ENCODE peak calls at places on chromosomes 4 and X, in four cellular contexts. One of them, this sample, is unnamed.

GRCh38 chr4:8046925-8047541 is 107.4 kb upstream of the AFAP1 start:
- DNase-seq in NCI-H1694 treated with DMSO at 0.1 percent for 48 hours: no peak
- DNase-seq in EH: no peak
- DNase-seq in HT1080: peak; percentile 21
- DNase-seq in this sample: no peak

GRCh38 chrX:1172496-1172895 is 40.0 kb downstream of the CRLF2 start:
- DNase-seq in HT1080: no peak
- DNase-seq in NCI-H1694 treated with DMSO at 0.1 percent for 48 hours: no peak
- DNase-seq in EH: no peak
- DNase-seq in this sample: no peak

GRCh38 chr4:173289351-173289725 is 44.8 kb downstream of the HMGB2 start:
- DNase-seq in NCI-H1694 treated with DMSO at 0.1 percent for 48 hours: no peak
- DNase-seq in HT1080: no peak
- DNase-seq in EH: no peak
- DNase-seq in this sample: no peak

GRCh38 chrX:16444353-16444752 is 205.6 kb upstream of the S100G start:
- DNase-seq in HT1080: peak; percentile 80
- DNase-seq in NCI-H1694 treated with DMSO at 0.1 percent for 48 hours: no peak
- DNase-seq in EH: peak; percentile 64
- DNase-seq in this sample: no peak

GRCh38 chr4:144615182-144615581 is 30.8 kb upstream of the HHIP start:
- DNase-seq in EH: peak; percentile 46
- DNase-seq in NCI-H1694 treated with DMSO at 0.1 percent for 48 hours: no peak
- DNase-seq in HT1080: peak; percentile 56
- DNase-seq in this sample: no peak

GRCh38 chrX:139448996-139449395 is 81.5 kb upstream of the F9 start:
- DNase-seq in HT1080: peak; percentile 56
- DNase-seq in NCI-H1694 treated with DMSO at 0.1 percent for 48 hours: no peak
- DNase-seq in EH: no peak
- DNase-seq in this sample: no peak

GRCh38 chrX:776529-777230 is 146.1 kb downstream of the SHOX start:
- DNase-seq in EH: no peak
- DNase-seq in NCI-H1694 treated with DMSO at 0.1 percent for 48 hours: no peak
- DNase-seq in HT1080: no peak
- DNase-seq in this sample: no peak

GRCh38 chr4:39259571-39260330 is 77.4 kb downstream of the WDR19 start:
- DNase-seq in NCI-H1694 treated with DMSO at 0.1 percent for 48 hours: no peak
- DNase-seq in EH: peak; percentile 70
- DNase-seq in HT1080: peak; percentile 16
- DNase-seq in this sample: no peak

This sample was measured in NCI-H2171 treated with DMSO at 0.1 percent for 48 hours.